ENCODE peak calls at places on chromosomes 11 and 22, in four cellular contexts. One of them, this sample, is unnamed.

GRCh38 chr11:13215157-13215556 is 62.4 kb upstream of the BMAL1 start:
- DNase-seq in thyroid gland: no peak
- DNase-seq in body of pancreas: no peak
- DNase-seq in heart left ventricle: no peak
- DNase-seq in this sample: no peak

GRCh38 chr11:119671561-119672015 is 57.4 kb downstream of the NECTIN1 start:
- DNase-seq in thyroid gland: no peak
- DNase-seq in body of pancreas: no peak
- DNase-seq in heart left ventricle: peak
- DNase-seq in this sample: no peak

GRCh38 chr22:20867179-20868099 is 8.6 kb downstream of the SNAP29 start:
- DNase-seq in thyroid gland: peak
- DNase-seq in body of pancreas: peak
- DNase-seq in heart left ventricle: no peak
- DNase-seq in this sample: peak

GRCh38 chr11:26580929-26581328 is 8.9 kb upstream of the MUC15 start:
- DNase-seq in thyroid gland: no peak
- DNase-seq in body of pancreas: no peak
- DNase-seq in heart left ventricle: no peak
- DNase-seq in this sample: no peak

GRCh38 chr11:65316311-65316978 is 1.8 kb downstream of the CDC42EP2 start:
- DNase-seq in thyroid gland: no peak
- DNase-seq in body of pancreas: peak
- DNase-seq in heart left ventricle: no peak
- DNase-seq in this sample: peak

GRCh38 chr11:1178906-1179305 is 21.2 kb downstream of the MUC5AC start:
- DNase-seq in thyroid gland: no peak
- DNase-seq in body of pancreas: no peak
- DNase-seq in heart left ventricle: peak
- DNase-seq in this sample: no peak

GRCh38 chr11:86162257-86162656 is 82.3 kb upstream of the EED start:
- DNase-seq in thyroid gland: peak
- DNase-seq in body of pancreas: peak
- DNase-seq in heart left ventricle: no peak
- DNase-seq in this sample: peak

GRCh38 chr11:92225563-92226308 is 1.1 kb downstream of the FAT3 start:
- DNase-seq in thyroid gland: no peak
- DNase-seq in body of pancreas: no peak
- DNase-seq in heart left ventricle: no peak
- DNase-seq in this sample: no peak

GRCh38 chr11:57399221-57399620 is 8.8 kb upstream of the PRG2 start:
- DNase-seq in thyroid gland: no peak
- DNase-seq in body of pancreas: no peak
- DNase-seq in heart left ventricle: no peak
- DNase-seq in this sample: no peak

GRCh38 chr11:126219547-126219946 is 8.0 kb downstream of the FAM118B start:
- DNase-seq in thyroid gland: no peak
- DNase-seq in body of pancreas: no peak
- DNase-seq in heart left ventricle: no peak
- DNase-seq in this sample: no peak

GRCh38 chr11:111541209-111542061 is 915 bp downstream of the LAYN start:
- DNase-seq in thyroid gland: peak
- DNase-seq in body of pancreas: peak
- DNase-seq in heart left ventricle: peak
- DNase-seq in this sample: peak

GRCh38 chr22:40517631-40518030 is 118.9 kb downstream of the MRTFA start:
- DNase-seq in thyroid gland: no peak
- DNase-seq in body of pancreas: no peak
- DNase-seq in heart left ventricle: no peak
- DNase-seq in this sample: no peak

GRCh38 chr11:12838463-12839120 is 164.4 kb downstream of the TEAD1 start:
- DNase-seq in thyroid gland: no peak
- DNase-seq in body of pancreas: no peak
- DNase-seq in heart left ventricle: no peak
- DNase-seq in this sample: no peak

GRCh38 chr11:65416341-65417185 is 6.0 kb upstream of the NEAT1 start:
- DNase-seq in thyroid gland: peak
- DNase-seq in body of pancreas: peak
- DNase-seq in heart left ventricle: peak
- DNase-seq in this sample: peak

GRCh38 chr11:69273571-69273970 is 20.4 kb upstream of the MYEOV start:
- DNase-seq in thyroid gland: no peak
- DNase-seq in body of pancreas: no peak
- DNase-seq in heart left ventricle: no peak
- DNase-seq in this sample: no peak

GRCh38 chr11:71080239-71081097 is 171.9 kb downstream of the SHANK2 start:
- DNase-seq in thyroid gland: peak
- DNase-seq in body of pancreas: peak
- DNase-seq in heart left ventricle: no peak
- DNase-seq in this sample: peak

GRCh38 chr22:23754980-23755636 is 883 bp upstream of the VPREB3 start:
- DNase-seq in thyroid gland: no peak
- DNase-seq in body of pancreas: no peak
- DNase-seq in heart left ventricle: no peak
- DNase-seq in this sample: no peak

GRCh38 chr11:97247601-97248000 is 857.8 kb downstream of the JRKL start:
- DNase-seq in thyroid gland: no peak
- DNase-seq in body of pancreas: no peak
- DNase-seq in heart left ventricle: no peak
- DNase-seq in this sample: no peak

GRCh38 chr11:35163707-35164496 is 24.9 kb downstream of the CD44 start:
- DNase-seq in thyroid gland: no peak
- DNase-seq in body of pancreas: no peak
- DNase-seq in heart left ventricle: no peak
- DNase-seq in this sample: no peak

GRCh38 chr11:118380571-118380970 is 20.8 kb upstream of the ATP5MG start:
- DNase-seq in thyroid gland: no peak
- DNase-seq in body of pancreas: no peak
- DNase-seq in heart left ventricle: no peak
- DNase-seq in this sample: no peak

GRCh38 chr22:48646216-48646925 is 1181.3 kb downstream of the BRD1 start:
- DNase-seq in thyroid gland: no peak
- DNase-seq in body of pancreas: no peak
- DNase-seq in heart left ventricle: no peak
- DNase-seq in this sample: no peak

GRCh38 chr11:6587360-6587953 is 16.0 kb downstream of the RRP8 start:
- DNase-seq in thyroid gland: peak
- DNase-seq in body of pancreas: peak
- DNase-seq in heart left ventricle: no peak
- DNase-seq in this sample: no peak

GRCh38 chr11:6627762-6628241 is 8.6 kb upstream of the TPP1 start:
- DNase-seq in thyroid gland: no peak
- DNase-seq in body of pancreas: no peak
- DNase-seq in heart left ventricle: no peak
- DNase-seq in this sample: no peak

GRCh38 chr11:110463153-110463552 is 33.4 kb downstream of the FDX1 start:
- DNase-seq in thyroid gland: peak
- DNase-seq in body of pancreas: no peak
- DNase-seq in heart left ventricle: no peak
- DNase-seq in this sample: peak

GRCh38 chr11:71470956-71471355 is 18.0 kb downstream of the NADSYN1 start:
- DNase-seq in thyroid gland: no peak
- DNase-seq in body of pancreas: no peak
- DNase-seq in heart left ventricle: no peak
- DNase-seq in this sample: no peak

GRCh38 chr22:37260396-37260795 is 16.3 kb upstream of the RAC2 start:
- DNase-seq in thyroid gland: no peak
- DNase-seq in body of pancreas: no peak
- DNase-seq in heart left ventricle: no peak
- DNase-seq in this sample: no peak

GRCh38 chr11:113935858-113936257 is 31.3 kb downstream of the HTR3B start:
- DNase-seq in thyroid gland: no peak
- DNase-seq in body of pancreas: no peak
- DNase-seq in heart left ventricle: no peak
- DNase-seq in this sample: no peak

GRCh38 chr22:47597041-47597440 is 834.6 kb downstream of the TBC1D22A start:
- DNase-seq in thyroid gland: no peak
- DNase-seq in body of pancreas: no peak
- DNase-seq in heart left ventricle: no peak
- DNase-seq in this sample: no peak

GRCh38 chr11:107844041-107844440 is 14.5 kb downstream of the SLC35F2 start:
- DNase-seq in thyroid gland: no peak
- DNase-seq in body of pancreas: no peak
- DNase-seq in heart left ventricle: no peak
- DNase-seq in this sample: peak

GRCh38 chr11:77046060-77046501 is 11.9 kb downstream of the B3GNT6 start:
- DNase-seq in thyroid gland: peak
- DNase-seq in body of pancreas: peak
- DNase-seq in heart left ventricle: no peak
- DNase-seq in this sample: peak

GRCh38 chr11:2686360-2687222 is 13.2 kb downstream of the KCNQ1OT1 start:
- DNase-seq in thyroid gland: no peak
- DNase-seq in body of pancreas: no peak
- DNase-seq in heart left ventricle: no peak
- DNase-seq in this sample: no peak

GRCh38 chr22:47189056-47189916 is 426.8 kb downstream of the TBC1D22A start:
- DNase-seq in thyroid gland: no peak
- DNase-seq in body of pancreas: no peak
- DNase-seq in heart left ventricle: peak
- DNase-seq in this sample: no peak

DNA sequence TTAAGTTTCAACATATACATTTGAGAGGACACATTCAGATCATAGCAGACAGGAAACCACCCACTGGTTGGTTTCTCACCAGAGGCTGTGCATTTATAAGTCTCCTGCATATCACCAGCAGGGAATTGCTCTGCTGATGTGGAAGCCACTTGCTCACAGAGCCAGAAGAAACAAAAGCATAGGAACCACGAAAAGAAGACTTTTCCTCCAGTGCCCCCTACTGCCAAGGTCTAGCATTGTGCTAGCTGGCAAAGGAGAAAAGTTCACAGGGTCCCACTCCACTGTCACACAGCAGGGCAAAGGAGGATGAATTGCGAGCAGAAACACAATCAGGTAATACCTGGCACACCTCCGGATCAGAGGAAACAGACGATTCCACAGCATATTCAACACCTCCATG is 28.9 kb upstream of the ISX start:
- DNase-seq in thyroid gland: no peak
- DNase-seq in body of pancreas: no peak
- DNase-seq in heart left ventricle: no peak
- DNase-seq in this sample: peak
- TF ChIP-seq CTCF in thyroid gland: no peak
- TF ChIP-seq CTCF in body of pancreas: no peak
- TF ChIP-seq CTCF in heart left ventricle: no peak
- TF ChIP-seq CTCF in this sample: peak

DNA sequence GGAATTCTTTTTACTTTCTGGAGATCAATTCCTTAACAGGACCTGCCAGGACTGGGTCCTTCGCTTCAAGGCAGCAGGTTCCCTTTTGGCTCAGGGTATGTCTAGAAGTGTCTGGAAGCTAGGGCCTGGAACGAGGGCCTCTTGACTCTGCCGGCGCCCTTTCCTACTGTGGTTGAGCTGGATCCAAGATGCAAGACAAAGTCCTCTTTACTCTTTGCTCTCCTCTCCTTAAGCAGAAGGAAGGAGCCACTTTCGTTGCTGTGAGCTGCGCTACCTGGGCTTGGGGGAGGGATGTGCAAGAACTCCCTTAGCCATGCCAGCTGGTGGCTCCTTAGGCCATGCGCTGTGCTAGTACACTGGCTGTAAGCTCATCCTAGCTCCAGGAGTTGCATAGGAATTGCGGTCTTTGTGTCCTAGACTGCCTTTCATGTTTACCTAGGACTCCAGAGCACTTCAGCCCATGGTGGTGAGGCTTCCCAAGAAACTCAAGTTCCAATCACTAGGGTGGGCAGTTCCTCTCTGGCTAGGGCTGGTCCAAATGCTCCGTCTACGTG is 18.1 kb downstream of the GLB1L2 start:
- DNase-seq in thyroid gland: peak
- DNase-seq in body of pancreas: no peak
- DNase-seq in heart left ventricle: no peak
- DNase-seq in this sample: no peak
- TF ChIP-seq POLR2A in thyroid gland: no peak
- TF ChIP-seq POLR2A in body of pancreas: no peak
- TF ChIP-seq POLR2A in heart left ventricle: no peak
- TF ChIP-seq POLR2A in this sample: no peak

GRCh38 chr11:8250981-8251620 is 12.6 kb downstream of the LMO1 start:
- DNase-seq in thyroid gland: no peak
- DNase-seq in body of pancreas: peak
- DNase-seq in heart left ventricle: no peak
- DNase-seq in this sample: no peak

GRCh38 chr11:8248786-8249185 is 14.9 kb downstream of the LMO1 start:
- DNase-seq in thyroid gland: no peak
- DNase-seq in body of pancreas: no peak
- DNase-seq in heart left ventricle: no peak
- DNase-seq in this sample: no peak

GRCh38 chr11:8250446-8250845 is 13.2 kb downstream of the LMO1 start:
- DNase-seq in thyroid gland: no peak
- DNase-seq in body of pancreas: peak
- DNase-seq in heart left ventricle: no peak
- DNase-seq in this sample: no peak

GRCh38 chr11:8249482-8249881 is 14.2 kb downstream of the LMO1 start:
- DNase-seq in thyroid gland: no peak
- DNase-seq in body of pancreas: no peak
- DNase-seq in heart left ventricle: no peak
- DNase-seq in this sample: no peak

GRCh38 chr11:8247312-8247711 is 16.4 kb downstream of the LMO1 start:
- DNase-seq in thyroid gland: no peak
- DNase-seq in body of pancreas: no peak
- DNase-seq in heart left ventricle: no peak
- DNase-seq in this sample: peak
- TF ChIP-seq CTCF in thyroid gland: no peak
- TF ChIP-seq CTCF in body of pancreas: peak
- TF ChIP-seq CTCF in heart left ventricle: no peak
- TF ChIP-seq CTCF in this sample: peak

DNA sequence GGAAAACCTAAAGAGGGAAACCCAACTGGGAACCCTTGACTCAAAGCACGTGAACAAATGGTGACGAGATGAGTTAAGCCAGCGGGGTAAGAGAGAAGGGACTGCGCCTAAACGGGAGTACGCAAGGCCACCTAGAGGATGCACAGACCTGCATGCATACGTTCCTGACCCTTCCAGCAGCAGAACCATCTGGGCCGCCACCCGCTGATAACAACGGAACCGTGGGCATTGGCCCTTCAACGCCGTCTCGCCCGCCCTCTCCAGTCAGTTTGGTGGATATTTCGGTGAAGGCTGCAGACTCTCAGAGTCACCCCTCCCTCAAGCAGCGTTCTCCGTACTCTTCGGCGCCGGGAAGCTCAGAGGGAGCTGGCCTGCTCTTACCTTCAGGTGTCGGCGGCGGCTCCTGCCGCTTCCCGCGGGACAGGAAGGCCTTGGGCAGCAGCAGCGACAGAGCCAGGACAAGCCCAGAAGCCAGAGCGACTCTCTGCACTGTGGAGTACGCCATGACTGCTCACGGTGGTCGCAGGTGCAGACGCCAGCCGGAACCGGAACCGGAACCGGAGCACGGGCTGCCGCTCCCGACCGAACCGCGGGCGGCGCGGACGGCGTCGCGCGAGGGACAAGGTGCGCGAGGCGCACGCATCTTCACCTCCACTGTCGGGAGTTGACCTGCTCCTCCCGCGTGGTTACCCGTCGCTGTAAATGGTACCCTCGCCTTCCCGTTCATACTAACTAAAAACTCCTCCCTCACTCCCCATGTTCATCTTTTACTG is at the start of gene RIC3:
- DNase-seq in thyroid gland: peak
- DNase-seq in body of pancreas: peak
- DNase-seq in heart left ventricle: no peak
- DNase-seq in this sample: no peak
- TF ChIP-seq POLR2A in thyroid gland: peak
- TF ChIP-seq POLR2A in body of pancreas: peak
- TF ChIP-seq POLR2A in heart left ventricle: no peak
- TF ChIP-seq POLR2A in this sample: no peak

GRCh38 chr11:64251986-64252837 is 882 bp downstream of the PLCB3 start:
- DNase-seq in thyroid gland: peak
- DNase-seq in body of pancreas: peak
- DNase-seq in heart left ventricle: no peak
- DNase-seq in this sample: no peak
- TF ChIP-seq CTCF in thyroid gland: no peak
- TF ChIP-seq CTCF in body of pancreas: peak
- TF ChIP-seq CTCF in heart left ventricle: no peak
- TF ChIP-seq CTCF in this sample: peak